ENCODE peak calls at places on chromosomes 12 and 14, in four cellular contexts. One of them, this sample, is unnamed.

GRCh38 chr14:86646688-86647687 is 1117.0 kb downstream of the FLRT2 start:
- DNase-seq in lung microvascular endothelial cell: no peak
- DNase-seq in fibroblast of lung: peak
- DNase-seq in C1 segment of cervical spinal cord: no peak
- DNase-seq in this sample: no peak

GRCh38 chr12:33323823-33324222 is 115.8 kb downstream of the SYT10 start:
- DNase-seq in lung microvascular endothelial cell: no peak
- DNase-seq in fibroblast of lung: no peak
- DNase-seq in C1 segment of cervical spinal cord: no peak
- DNase-seq in this sample: no peak

GRCh38 chr14:81005540-81006228 is 50.3 kb downstream of the TSHR start:
- DNase-seq in lung microvascular endothelial cell: no peak
- DNase-seq in fibroblast of lung: no peak
- DNase-seq in C1 segment of cervical spinal cord: no peak
- DNase-seq in this sample: no peak

GRCh38 chr14:68631691-68632590 is 160.9 kb downstream of the ZFP36L1 start:
- DNase-seq in lung microvascular endothelial cell: no peak
- DNase-seq in fibroblast of lung: no peak
- DNase-seq in C1 segment of cervical spinal cord: no peak
- DNase-seq in this sample: no peak

GRCh38 chr14:91417134-91417982 is at the start of gene CCDC88C:
- DNase-seq in lung microvascular endothelial cell: peak
- DNase-seq in fibroblast of lung: peak
- DNase-seq in C1 segment of cervical spinal cord: no peak
- DNase-seq in this sample: peak

GRCh38 chr12:12007001-12007712 is 63.6 kb upstream of the BCL2L14 start:
- DNase-seq in lung microvascular endothelial cell: no peak
- DNase-seq in fibroblast of lung: peak
- DNase-seq in C1 segment of cervical spinal cord: no peak
- DNase-seq in this sample: no peak

GRCh38 chr12:2034633-2035420 is 18.0 kb upstream of the CACNA1C start:
- DNase-seq in lung microvascular endothelial cell: peak
- DNase-seq in fibroblast of lung: peak
- DNase-seq in C1 segment of cervical spinal cord: peak
- DNase-seq in this sample: peak

GRCh38 chr12:60255044-60255443 is 659.2 kb downstream of the SLC16A7 start:
- DNase-seq in lung microvascular endothelial cell: no peak
- DNase-seq in fibroblast of lung: no peak
- DNase-seq in C1 segment of cervical spinal cord: no peak
- DNase-seq in this sample: no peak

GRCh38 chr14:69658664-69659261 is 47.4 kb downstream of the SUSD6 start:
- DNase-seq in lung microvascular endothelial cell: no peak
- DNase-seq in fibroblast of lung: peak
- DNase-seq in C1 segment of cervical spinal cord: no peak
- DNase-seq in this sample: no peak

GRCh38 chr14:105863296-105864108 is 337.1 kb downstream of the TMEM121 start:
- DNase-seq in lung microvascular endothelial cell: no peak
- DNase-seq in fibroblast of lung: no peak
- DNase-seq in C1 segment of cervical spinal cord: no peak
- DNase-seq in this sample: no peak

GRCh38 chr12:69655616-69656336 is 43.3 kb downstream of the BEST3 start:
- DNase-seq in lung microvascular endothelial cell: peak
- DNase-seq in fibroblast of lung: peak
- DNase-seq in C1 segment of cervical spinal cord: no peak
- DNase-seq in this sample: no peak

GRCh38 chr12:57519758-57520007 is 631 bp downstream of the DDIT3 start:
- DNase-seq in lung microvascular endothelial cell: no peak
- DNase-seq in fibroblast of lung: no peak
- DNase-seq in C1 segment of cervical spinal cord: no peak
- DNase-seq in this sample: no peak

GRCh38 chr12:55675671-55676070 is 32.0 kb downstream of the ITGA7 start:
- DNase-seq in lung microvascular endothelial cell: no peak
- DNase-seq in fibroblast of lung: no peak
- DNase-seq in C1 segment of cervical spinal cord: no peak
- DNase-seq in this sample: no peak

GRCh38 chr12:101038289-101038871 is 171.7 kb downstream of the SLC5A8 start:
- DNase-seq in lung microvascular endothelial cell: no peak
- DNase-seq in fibroblast of lung: peak
- DNase-seq in C1 segment of cervical spinal cord: no peak
- DNase-seq in this sample: no peak

GRCh38 chr12:47839214-47839613 is 19.5 kb upstream of the HDAC7 start:
- DNase-seq in lung microvascular endothelial cell: no peak
- DNase-seq in fibroblast of lung: no peak
- DNase-seq in C1 segment of cervical spinal cord: no peak
- DNase-seq in this sample: no peak

GRCh38 chr12:1837541-1838206 is 17.3 kb downstream of the LRTM2 start:
- DNase-seq in lung microvascular endothelial cell: no peak
- DNase-seq in fibroblast of lung: peak
- DNase-seq in C1 segment of cervical spinal cord: no peak
- DNase-seq in this sample: no peak

GRCh38 chr14:76376878-76377523 is 1.1 kb downstream of the ESRRB start:
- DNase-seq in lung microvascular endothelial cell: no peak
- DNase-seq in fibroblast of lung: no peak
- DNase-seq in C1 segment of cervical spinal cord: no peak
- DNase-seq in this sample: peak

GRCh38 chr12:127270193-127270592 is 996.8 kb upstream of the TMEM132C start:
- DNase-seq in lung microvascular endothelial cell: no peak
- DNase-seq in fibroblast of lung: peak
- DNase-seq in C1 segment of cervical spinal cord: no peak
- DNase-seq in this sample: no peak

GRCh38 chr12:58425481-58426392 is 484.4 kb downstream of the ATP23 start:
- DNase-seq in lung microvascular endothelial cell: peak
- DNase-seq in fibroblast of lung: peak
- DNase-seq in C1 segment of cervical spinal cord: no peak
- DNase-seq in this sample: no peak

GRCh38 chr12:61896436-61896835 is 363.8 kb upstream of the USP15 start:
- DNase-seq in lung microvascular endothelial cell: no peak
- DNase-seq in fibroblast of lung: no peak
- DNase-seq in C1 segment of cervical spinal cord: no peak
- DNase-seq in this sample: no peak

This sample was measured in HEK293T.